ENCODE peak calls at places on chromosomes 3 and 15, in seven cellular contexts. Y is GM23338, L is DND-41, C is K562, P is heart left ventricle, J is ovary, D is HFF-Myc. H is an unnamed sample.

GRCh38 chr3:71325715-71326114 is 257.8 kb downstream of the FOXP1 start:
- DNase-seq in P (no peak), C (no peak), L (no peak), Y (no peak), D (no peak), J (no peak), H (no peak)

GRCh38 chr15:70260096-70260495 is 162.4 kb upstream of the TLE3 start:
- DNase-seq in Y (no peak), C (no peak), P (peak; percentile 2), J (no peak), D (no peak), L (peak; percentile 16), H (no peak)

GRCh38 chr3:189641776-189642175 is 10.6 kb downstream of the TP63 start:
- DNase-seq in J (no peak), D (no peak), Y (peak; percentile 20), P (no peak), C (no peak), L (no peak), H (no peak)

GRCh38 chr3:146948161-146948560 is 343.0 kb upstream of the PLSCR5 start:
- DNase-seq in J (no peak), L (no peak), D (no peak), Y (no peak), P (no peak), C (no peak), H (no peak)

GRCh38 chr3:174146008-174146407 is 713.1 kb upstream of the NAALADL2 start:
- DNase-seq in L (no peak), D (no peak), J (no peak), C (no peak), P (no peak), Y (no peak), H (no peak)

GRCh38 chr3:161863775-161864174 is 367.2 kb downstream of the OTOL1 start:
- DNase-seq in C (no peak), J (no peak), Y (no peak), L (no peak), D (no peak), P (no peak), H (no peak)

GRCh38 chr15:34271493-34271892 is 46.7 kb downstream of the EMC4 start:
- DNase-seq in C (no peak), D (peak; percentile 1), J (no peak), P (peak; percentile 33), L (no peak), Y (no peak), H (no peak)

GRCh38 chr3:105173972-105174371 is 192.7 kb upstream of the ALCAM start:
- DNase-seq in P (no peak), J (no peak), C (no peak), Y (no peak), L (no peak), D (no peak), H (no peak)

GRCh38 chr3:33537135-33537534 is 96.9 kb upstream of the UBP1 start:
- DNase-seq in J (no peak), P (no peak), C (no peak), D (no peak), L (no peak), Y (no peak), H (no peak)

GRCh38 chr3:53186726-53187125 is 25.7 kb downstream of the PRKCD start:
- DNase-seq in J (no peak), C (no peak), Y (no peak), D (no peak), L (no peak), P (no peak), H (no peak)

GRCh38 chr3:53185761-53186465 is 24.9 kb downstream of the PRKCD start:
- DNase-seq in L (no peak), C (no peak), J (no peak), D (no peak), P (no peak), Y (no peak), H (no peak)

GRCh38 chr3:53182759-53183355 is 21.8 kb downstream of the PRKCD start:
- DNase-seq in P (no peak), C (no peak), D (no peak), J (no peak), Y (no peak), L (no peak), H (no peak)

GRCh38 chr3:53183514-53183913 is 22.5 kb downstream of the PRKCD start:
- DNase-seq in L (no peak), Y (no peak), D (no peak), P (peak; percentile 15), C (no peak), J (no peak), H (no peak)

GRCh38 chr3:53184701-53185100 is 23.7 kb downstream of the PRKCD start:
- DNase-seq in Y (no peak), J (no peak), L (no peak), P (peak; percentile 13), C (no peak), D (no peak), H (no peak)
- TF ChIP-seq CTCF in Y (peak; percentile 25), J (no peak), L (no peak), P (no peak), C (no peak), D (no peak), H (no peak)

GRCh38 chr3:123015596-123015995 is 12.0 kb downstream of the SEMA5B start:
- DNase-seq in Y (peak; percentile 46), C (no peak), D (no peak), L (no peak), P (no peak), J (no peak), H (no peak)
- TF ChIP-seq CTCF in Y (peak; percentile 58), C (no peak), D (no peak), L (no peak), P (no peak), J (no peak), H (no peak)

GRCh38 chr3:52817860-52818259 is 12.6 kb downstream of the ITIH4 start:
- DNase-seq in C (no peak), Y (no peak), J (no peak), D (no peak), P (no peak), L (no peak), H (no peak)
- TF ChIP-seq CTCF in C (no peak), Y (no peak), J (no peak), D (no peak), P (no peak), L (no peak), H (no peak)

GRCh38 chr3:119034256-119035013 is at the start of gene IGSF11:
- DNase-seq in C (peak; percentile 6), P (peak; percentile 59), D (no peak), L (no peak), Y (peak; percentile 92), J (peak; percentile 89), H (peak; percentile 92)
- TF ChIP-seq CTCF in C (peak; percentile 74), P (peak; percentile 31), D (peak; percentile 32), L (no peak), Y (peak; percentile 56), J (peak; percentile 41), H (peak; percentile 91)

DNA sequence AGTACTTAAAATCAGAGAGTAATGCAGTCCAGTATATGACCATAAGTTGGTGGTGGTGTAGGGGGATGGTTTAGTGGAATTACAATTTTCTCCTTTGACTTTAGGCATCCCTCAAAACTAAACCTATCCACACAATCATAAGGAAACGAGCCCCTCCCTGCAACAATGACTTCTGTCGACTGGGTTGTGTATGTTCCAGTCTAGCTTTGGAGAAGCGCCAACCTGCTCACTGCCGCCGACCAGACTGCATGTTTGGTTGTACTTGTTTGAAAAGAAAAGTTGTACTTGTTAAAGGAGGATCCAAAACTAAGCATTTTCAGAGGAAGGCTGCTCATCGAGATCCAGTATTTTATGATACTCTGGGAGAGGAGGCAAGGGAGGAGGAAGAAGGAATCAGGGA is 52.8 kb downstream of the MGA start:
- DNase-seq in Y (no peak), P (peak; percentile 41), L (no peak), D (no peak), J (peak; percentile 49), C (no peak), H (no peak)
- TF ChIP-seq CTCF in Y (no peak), P (no peak), L (no peak), D (no peak), J (no peak), C (no peak), H (no peak)

GRCh38 chr3:124850633-124851032 is 36.5 kb downstream of the ITGB5 start:
- DNase-seq in Y (no peak), C (no peak), L (no peak), J (no peak), D (no peak), P (peak; percentile 49), H (no peak)
- TF ChIP-seq CTCF in Y (no peak), C (no peak), L (no peak), J (no peak), D (no peak), P (no peak), H (no peak)

GRCh38 chr3:94310736-94311135 is 247.9 kb downstream of the NSUN3 start:
- DNase-seq in C (no peak), P (no peak), J (no peak), L (no peak), D (no peak), Y (no peak), H (no peak)
- TF ChIP-seq CTCF in C (no peak), P (no peak), J (no peak), L (no peak), D (no peak), Y (no peak), H (no peak)

DNA sequence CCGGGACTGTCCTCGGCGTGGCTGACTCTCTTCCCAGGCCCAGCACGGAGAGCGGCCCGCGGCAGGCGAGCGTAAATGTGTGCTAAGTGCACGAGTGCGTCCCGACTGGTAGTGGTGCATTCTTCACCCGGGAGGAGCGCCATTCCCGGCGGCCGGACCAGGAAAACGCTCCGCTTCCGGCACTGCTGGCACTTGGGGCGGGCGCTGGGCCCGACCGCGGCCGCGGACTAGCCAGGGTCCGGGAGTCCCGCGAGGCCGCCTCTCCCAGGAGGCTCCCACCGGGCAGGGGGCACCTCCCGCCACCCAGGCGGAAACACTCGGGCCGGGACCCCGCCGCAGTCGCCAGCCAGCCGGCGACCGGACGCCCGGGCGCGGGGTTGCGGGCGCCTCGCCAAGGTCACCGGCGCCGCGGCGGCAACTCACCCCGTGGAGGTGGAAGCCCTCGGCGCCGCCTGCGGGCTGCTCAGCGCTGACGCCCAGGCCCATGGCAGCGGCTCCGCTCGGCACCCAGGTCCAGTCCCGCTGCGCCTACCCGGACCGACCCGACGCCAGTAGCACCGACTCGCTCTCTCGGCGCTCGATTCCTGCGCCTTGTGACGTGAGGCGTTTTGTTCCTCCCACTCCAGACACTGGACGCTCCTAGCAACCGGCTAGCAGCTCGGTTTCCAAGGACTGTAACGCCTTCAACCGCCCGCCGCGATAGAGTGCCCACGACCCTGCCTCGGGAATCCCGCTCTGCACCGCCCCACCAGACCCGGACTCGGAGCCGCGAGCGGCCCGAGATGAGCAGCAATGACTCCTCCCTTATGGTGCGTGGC is at the start of the genes GORASP1 and TTC21A:
- DNase-seq in Y (peak; percentile 92), C (peak; percentile 94), D (peak; percentile 44), P (peak; percentile 94), J (peak; percentile 91), L (peak; percentile 72), H (peak; percentile 89)
- TF ChIP-seq CTCF in Y (no peak), C (no peak), D (no peak), P (no peak), J (no peak), L (peak; percentile 7), H (no peak)